ENCODE peak calls at places on chromosomes 2 and 18, in four cellular contexts. W, B, Y and C are unnamed samples.
A peak's percentile ranks its signal among the peaks of the same experiment; 100 is the strongest.

GRCh38 chr2:228549390-228550007 is 368.0 kb upstream of the SPHKAP start:
- DNase-seq in W (no peak), B (no peak), Y (no peak), C (no peak)

GRCh38 chr2:39736593-39736992 is 42.5 kb downstream of the THUMPD2 start:
- DNase-seq in W (no peak), B (no peak), Y (no peak), C (no peak)

GRCh38 chr2:204913854-204914464 is 368.7 kb downstream of the PARD3B start:
- DNase-seq in W (peak; percentile 15), B (no peak), Y (no peak), C (no peak)

GRCh38 chr2:9753665-9754531 is 89.4 kb upstream of the TAF1B start:
- DNase-seq in W (peak; percentile 74), B (no peak), Y (no peak), C (no peak)

GRCh38 chr2:88250402-88250801 is 80.3 kb downstream of the THNSL2 start:
- DNase-seq in W (peak; percentile 83), B (no peak), Y (no peak), C (no peak)

GRCh38 chr2:66488946-66489345 is 54.0 kb downstream of the MEIS1 start:
- DNase-seq in W (no peak), B (no peak), Y (no peak), C (no peak)

GRCh38 chr2:89833116-89833779 is 1141.8 kb downstream of the RPIA start:
- DNase-seq in W (no peak), B (no peak), Y (no peak), C (no peak)

GRCh38 chr2:238225911-238226697 is 13.7 kb downstream of the HES6 start:
- DNase-seq in W (no peak), B (no peak), Y (no peak), C (no peak)

GRCh38 chr2:233402774-233403173 is 48.5 kb downstream of the DGKD start:
- DNase-seq in W (no peak), B (no peak), Y (no peak), C (no peak)

GRCh38 chr18:57898506-57899124 is 95.5 kb upstream of the ATP8B1 start:
- DNase-seq in W (no peak), B (no peak), Y (no peak), C (no peak)

GRCh38 chr2:236840215-236840614 is 245.5 kb upstream of the COPS8 start:
- DNase-seq in W (no peak), B (no peak), Y (no peak), C (no peak)

GRCh38 chr2:27191107-27191829 is 20.6 kb upstream of the ATRAID start:
- DNase-seq in W (peak; percentile 64), B (peak; percentile 87), Y (no peak), C (no peak)

GRCh38 chr2:109330056-109330455 is 201.1 kb downstream of the SH3RF3 start:
- DNase-seq in W (no peak), B (no peak), Y (no peak), C (no peak)

GRCh38 chr2:221494556-221494955 is 77.5 kb downstream of the EPHA4 start:
- DNase-seq in W (no peak), B (no peak), Y (no peak), C (no peak)

GRCh38 chr2:149145314-149146295 is 107.1 kb downstream of the LYPD6B start:
- DNase-seq in W (no peak), B (no peak), Y (no peak), C (no peak)

GRCh38 chr18:8339958-8340357 is 269.3 kb upstream of the RAB12 start:
- DNase-seq in W (no peak), B (no peak), Y (no peak), C (no peak)

GRCh38 chr2:234548720-234549420 is 52.0 kb upstream of the ARL4C start:
- DNase-seq in W (no peak), B (no peak), Y (no peak), C (peak; percentile 55)

GRCh38 chr18:37507239-37507638 is 58.4 kb downstream of the CELF4 start:
- DNase-seq in W (no peak), B (no peak), Y (no peak), C (no peak)

GRCh38 chr18:28523758-28524475 is 347.0 kb upstream of the CDH2 start:
- DNase-seq in W (no peak), B (no peak), Y (no peak), C (no peak)

GRCh38 chr2:189943009-189943408 is 119.5 kb downstream of the MSTN start:
- DNase-seq in W (no peak), B (no peak), Y (no peak), C (no peak)

GRCh38 chr2:164933751-164934189 is 21.6 kb downstream of the SLC38A11 start:
- DNase-seq in W (no peak), B (peak; percentile 66), Y (no peak), C (no peak)

GRCh38 chr18:50190236-50190635 is 4.7 kb downstream of the MYO5B start:
- DNase-seq in W (no peak), B (peak; percentile 12), Y (no peak), C (no peak)

GRCh38 chr2:190181066-190181681 is 118.6 kb upstream of the MSTN start:
- DNase-seq in W (no peak), B (no peak), Y (no peak), C (no peak)

GRCh38 chr18:79792096-79792987 is 5.4 kb upstream of the KCNG2 start:
- DNase-seq in W (no peak), B (no peak), Y (no peak), C (no peak)

GRCh38 chr2:9867876-9868275 is 24.6 kb downstream of the TAF1B start:
- DNase-seq in W (no peak), B (no peak), Y (no peak), C (no peak)

GRCh38 chr18:22550366-22550765 is 132.7 kb upstream of the CTAGE1 start:
- DNase-seq in W (no peak), B (no peak), Y (no peak), C (no peak)

GRCh38 chr2:54042341-54042740 is 71.5 kb upstream of the PSME4 start:
- DNase-seq in W (no peak), B (no peak), Y (no peak), C (no peak)

GRCh38 chr2:30221531-30221930 is 9.8 kb upstream of the LBH start:
- DNase-seq in W (no peak), B (no peak), Y (no peak), C (no peak)

GRCh38 chr2:202687276-202687675 is 52.5 kb downstream of the FAM117B start:
- DNase-seq in W (no peak), B (peak; percentile 71), Y (no peak), C (no peak)

GRCh38 chr2:202693503-202693902 is 58.7 kb downstream of the FAM117B start:
- DNase-seq in W (no peak), B (no peak), Y (no peak), C (no peak)

GRCh38 chr2:202690321-202690900 is 55.6 kb downstream of the FAM117B start:
- DNase-seq in W (no peak), B (no peak), Y (no peak), C (no peak)

GRCh38 chr2:202689459-202689858 is 54.7 kb downstream of the FAM117B start:
- DNase-seq in W (no peak), B (no peak), Y (no peak), C (no peak)

GRCh38 chr2:202689898-202690297 is 55.1 kb downstream of the FAM117B start:
- DNase-seq in W (no peak), B (no peak), Y (no peak), C (no peak)
- TF ChIP-seq BRCA1 in W (no peak), B (no peak), Y (no peak), C (no peak)

GRCh38 chr2:134118279-134119116 is 135.4 kb upstream of the MGAT5 start:
- DNase-seq in W (peak; percentile 66), B (peak; percentile 92), Y (peak; percentile 96), C (peak; percentile 64)

GRCh38 chr2:134119117-134119671 is 134.7 kb upstream of the MGAT5 start:
- DNase-seq in W (no peak), B (no peak), Y (peak; percentile 50), C (no peak)

GRCh38 chr2:134119672-134120159 is 134.2 kb upstream of the MGAT5 start:
- DNase-seq in W (peak; percentile 79), B (peak; percentile 88), Y (no peak), C (peak; percentile 90)

GRCh38 chr2:134120718-134121630 is 132.9 kb upstream of the MGAT5 start:
- DNase-seq in W (peak; percentile 50), B (no peak), Y (no peak), C (no peak)

GRCh38 chr2:134120160-134120717 is 133.6 kb upstream of the MGAT5 start:
- DNase-seq in W (peak; percentile 42), B (no peak), Y (no peak), C (no peak)
- TF ChIP-seq KDM1A in W (no peak), B (no peak), Y (no peak), C (no peak)

GRCh38 chr2:133122529-133122928 is 445.7 kb downstream of the NCKAP5 start:
- DNase-seq in W (no peak), B (no peak), Y (no peak), C (no peak)
- TF ChIP-seq BRCA1 in W (no peak), B (no peak), Y (no peak), C (no peak)

DNA sequence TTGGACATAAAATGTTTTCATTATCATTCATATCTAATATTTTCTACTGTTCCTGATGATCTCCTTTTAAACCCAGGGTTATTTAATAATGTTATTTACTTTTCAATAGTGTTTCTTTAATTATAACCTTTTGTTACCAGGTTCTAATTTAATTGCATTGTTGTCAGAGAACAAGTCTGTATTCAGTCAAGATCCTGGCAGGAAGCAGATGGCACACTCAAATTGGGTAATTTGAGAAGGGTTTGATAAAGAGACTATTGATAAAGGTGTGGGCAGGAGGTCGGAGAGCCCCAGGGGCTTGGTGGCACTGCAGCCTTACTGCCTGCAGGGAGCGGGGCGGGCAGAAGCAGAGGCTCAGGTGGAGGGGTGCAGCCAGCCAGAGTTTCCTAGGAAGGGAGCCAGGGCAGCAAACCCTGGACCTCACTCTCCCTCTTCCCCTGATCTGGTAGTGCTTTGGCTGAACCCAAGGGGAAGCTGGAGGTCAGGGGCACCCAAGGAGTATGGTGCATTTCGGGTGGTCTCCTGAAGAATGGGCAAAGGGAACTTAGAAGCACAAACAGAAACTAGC is 2.3 kb upstream of the KIF1A start:
- DNase-seq in W (no peak), B (no peak), Y (no peak), C (no peak)
- TF ChIP-seq KDM1A in W (no peak), B (no peak), Y (no peak), C (no peak)

GRCh38 chr18:70500748-70501147 is 211.9 kb downstream of the SOCS6 start:
- DNase-seq in W (no peak), B (no peak), Y (no peak), C (no peak)
- TF ChIP-seq BRCA1 in W (no peak), B (no peak), Y (no peak), C (no peak)